ENCODE peak calls at places on chromosomes 11 and 22, in seven cellular contexts. K is adrenal gland, G is GM20000, B is kidney, Z is HFF-Myc, N is GM10248, Y is AG10803. S is an unnamed sample.

GRCh38 chr22:42313804-42314581 is 43.5 kb upstream of the TCF20 start:
- DNase-seq in K (peak), G (peak), B (no peak), Z (no peak), N (peak), Y (no peak), S (peak)

GRCh38 chr11:44632466-44633123 is 67.1 kb downstream of the CD82 start:
- DNase-seq in K (peak), G (peak), B (no peak), Z (no peak), N (peak), Y (no peak), S (peak)

GRCh38 chr11:72534859-72535547 is 100.7 kb upstream of the CLPB start:
- DNase-seq in K (no peak), G (no peak), B (no peak), Z (no peak), N (no peak), Y (peak), S (no peak)

GRCh38 chr11:110929129-110929528 is 216.9 kb upstream of the ARHGAP20 start:
- DNase-seq in K (no peak), G (no peak), B (no peak), Z (no peak), N (no peak), Y (no peak), S (no peak)

GRCh38 chr11:18452927-18453326 is 2.7 kb upstream of the LDHAL6A start:
- DNase-seq in K (no peak), G (no peak), B (no peak), Z (no peak), N (no peak), Y (no peak), S (no peak)

GRCh38 chr11:119729581-119730346 is 764 bp upstream of the NECTIN1 start:
- DNase-seq in K (peak), G (peak), B (peak), Z (peak), N (peak), Y (peak), S (peak)

GRCh38 chr11:127098684-127099083 is 98.1 kb upstream of the KIRREL3 start:
- DNase-seq in K (no peak), G (no peak), B (no peak), Z (no peak), N (no peak), Y (no peak), S (no peak)

GRCh38 chr11:78901831-78902230 is 327.2 kb upstream of the NARS2 start:
- DNase-seq in K (no peak), G (no peak), B (no peak), Z (no peak), N (no peak), Y (no peak), S (no peak)

GRCh38 chr11:46889689-46890475 is 28.5 kb downstream of the LRP4 start:
- DNase-seq in K (peak), G (peak), B (no peak), Z (peak), N (peak), Y (peak), S (peak)

GRCh38 chr11:40306938-40307548 is 1152.4 kb downstream of the LRRC4C start:
- DNase-seq in K (no peak), G (peak), B (no peak), Z (peak), N (peak), Y (peak), S (no peak)

GRCh38 chr11:58133329-58134076 is 8.2 kb upstream of the OR9I1 start:
- DNase-seq in K (no peak), G (no peak), B (no peak), Z (no peak), N (no peak), Y (no peak), S (no peak)

GRCh38 chr11:73230931-73231330 is 12.8 kb downstream of the P2RY2 start:
- DNase-seq in K (peak), G (no peak), B (peak), Z (no peak), N (no peak), Y (no peak), S (peak)

GRCh38 chr11:118106789-118107335 is 20.1 kb upstream of the SMIM35 start:
- DNase-seq in K (no peak), G (no peak), B (no peak), Z (no peak), N (no peak), Y (peak), S (no peak)

GRCh38 chr22:22554324-22555284 is 4.5 kb downstream of the PRAME start:
- DNase-seq in K (peak), G (peak), B (no peak), Z (no peak), N (peak), Y (no peak), S (no peak)

GRCh38 chr11:20276661-20277000 is 86.9 kb upstream of the HTATIP2 start:
- DNase-seq in K (no peak), G (no peak), B (no peak), Z (no peak), N (no peak), Y (no peak), S (no peak)

GRCh38 chr22:39212721-39213376 is 31.9 kb downstream of the PDGFB start:
- DNase-seq in K (no peak), G (no peak), B (peak), Z (no peak), N (no peak), Y (no peak), S (no peak)

GRCh38 chr11:433641-434040 is 8.2 kb downstream of the ANO9 start:
- DNase-seq in K (no peak), G (no peak), B (peak), Z (no peak), N (no peak), Y (no peak), S (no peak)

GRCh38 chr11:32244453-32244852 is 153.6 kb downstream of the RCN1 start:
- DNase-seq in K (no peak), G (no peak), B (no peak), Z (no peak), N (no peak), Y (no peak), S (no peak)

GRCh38 chr22:19719055-19719482 is 4.3 kb upstream of the GP1BB start:
- DNase-seq in K (no peak), G (peak), B (no peak), Z (no peak), N (no peak), Y (no peak), S (no peak)

GRCh38 chr11:62974848-62975522 is 9.8 kb downstream of the SLC22A6 start:
- DNase-seq in K (no peak), G (peak), B (no peak), Z (peak), N (no peak), Y (no peak), S (no peak)
- TF ChIP-seq CTCF in K (peak), G (peak), B (peak), Z (peak), N (peak), Y (no peak), S (peak)

DNA sequence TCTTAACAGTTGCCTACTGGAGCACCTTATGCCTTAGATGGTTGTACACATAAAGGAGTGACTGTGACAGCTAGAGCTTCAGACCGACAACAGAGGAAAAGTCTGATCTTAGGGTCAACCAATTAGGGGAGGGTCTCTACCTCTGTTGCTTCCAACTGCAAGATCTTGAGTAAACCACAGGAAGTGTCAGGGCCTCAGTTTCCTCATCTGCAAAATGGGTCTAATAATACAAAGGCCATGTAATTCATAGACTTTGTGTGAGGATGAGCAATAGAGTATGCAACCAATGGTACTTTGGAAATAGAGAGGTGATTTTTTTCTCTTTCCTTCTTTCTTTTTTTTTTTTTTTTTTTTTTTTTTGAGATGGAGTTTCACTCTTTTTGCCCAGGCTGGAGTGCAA is 16.4 kb upstream of the ANO1 start:
- DNase-seq in K (no peak), G (no peak), B (no peak), Z (no peak), N (no peak), Y (no peak), S (no peak)
- TF ChIP-seq CTCF in K (no peak), G (no peak), B (no peak), Z (no peak), N (no peak), Y (no peak), S (no peak)

DNA sequence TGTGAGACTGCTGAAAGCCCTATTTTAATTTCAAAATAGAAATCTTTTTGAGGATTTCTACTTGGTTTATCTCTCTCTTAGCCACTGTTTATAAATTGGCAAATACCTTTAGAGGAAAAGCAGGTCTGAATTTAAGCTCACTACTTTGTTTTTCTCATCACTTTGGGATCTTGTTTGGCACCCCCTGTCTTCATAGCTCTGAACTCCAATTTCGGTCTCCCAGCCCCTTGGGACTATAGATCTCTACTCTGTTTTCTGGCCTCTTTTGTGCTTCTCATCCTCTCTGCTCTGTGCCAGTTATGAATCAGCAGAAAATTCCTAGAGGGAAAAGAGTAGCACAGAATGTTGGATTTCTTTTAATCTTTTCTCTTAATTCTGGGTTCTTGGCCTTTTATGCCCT is 118.3 kb downstream of the CYP2R1 start:
- DNase-seq in K (no peak), G (no peak), B (no peak), Z (no peak), N (no peak), Y (no peak), S (no peak)
- TF ChIP-seq CTCF in K (no peak), G (no peak), B (no peak), Z (peak), N (no peak), Y (no peak), S (peak)

GRCh38 chr11:65726660-65727059 is 6.1 kb upstream of the RNASEH2C start:
- DNase-seq in K (no peak), G (no peak), B (no peak), Z (no peak), N (no peak), Y (no peak), S (no peak)
- TF ChIP-seq CTCF in K (no peak), G (no peak), B (no peak), Z (peak), N (peak), Y (no peak), S (no peak)

DNA sequence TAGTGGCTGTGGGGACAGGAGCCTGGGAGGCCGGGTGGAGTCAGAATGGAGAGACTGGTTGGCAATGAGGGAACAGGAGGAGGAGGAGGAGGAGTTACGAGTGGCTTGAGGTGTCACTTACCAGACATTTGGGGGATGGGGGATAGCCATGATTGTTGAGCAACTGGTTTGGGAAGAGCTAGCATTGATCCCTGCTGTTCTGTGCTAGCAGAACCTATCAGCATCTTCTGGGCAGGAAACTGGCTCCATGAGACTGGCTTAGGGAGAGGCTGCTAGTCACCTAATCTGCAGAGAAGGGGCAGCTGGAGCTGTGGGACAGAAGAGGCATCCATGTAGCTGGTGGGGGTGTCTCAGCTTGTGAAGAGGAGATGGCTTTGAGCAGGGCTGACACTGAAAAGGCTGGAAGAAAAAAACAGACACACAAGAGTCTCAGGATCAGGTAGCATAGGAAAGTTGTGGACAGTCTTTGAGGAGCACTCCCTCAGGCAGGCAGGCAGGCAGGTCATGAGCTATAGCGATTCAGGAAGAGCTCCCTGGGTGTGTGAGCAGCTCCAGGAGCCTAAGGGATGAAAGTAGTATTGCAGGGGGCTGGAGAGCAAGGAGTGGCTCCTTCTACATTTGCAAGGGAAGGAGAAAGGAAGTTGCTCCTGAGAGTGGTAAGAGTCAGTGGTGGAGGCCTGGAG is 22.3 kb downstream of the PIK3IP1 start:
- DNase-seq in K (no peak), G (no peak), B (no peak), Z (no peak), N (no peak), Y (no peak), S (no peak)
- TF ChIP-seq CTCF in K (no peak), G (no peak), B (no peak), Z (no peak), N (no peak), Y (no peak), S (no peak)

GRCh38 chr11:122850076-122850631 is 11.9 kb downstream of the CRTAM start:
- DNase-seq in K (no peak), G (no peak), B (no peak), Z (no peak), N (no peak), Y (no peak), S (no peak)
- TF ChIP-seq CTCF in K (no peak), G (no peak), B (no peak), Z (no peak), N (no peak), Y (no peak), S (no peak)

DNA sequence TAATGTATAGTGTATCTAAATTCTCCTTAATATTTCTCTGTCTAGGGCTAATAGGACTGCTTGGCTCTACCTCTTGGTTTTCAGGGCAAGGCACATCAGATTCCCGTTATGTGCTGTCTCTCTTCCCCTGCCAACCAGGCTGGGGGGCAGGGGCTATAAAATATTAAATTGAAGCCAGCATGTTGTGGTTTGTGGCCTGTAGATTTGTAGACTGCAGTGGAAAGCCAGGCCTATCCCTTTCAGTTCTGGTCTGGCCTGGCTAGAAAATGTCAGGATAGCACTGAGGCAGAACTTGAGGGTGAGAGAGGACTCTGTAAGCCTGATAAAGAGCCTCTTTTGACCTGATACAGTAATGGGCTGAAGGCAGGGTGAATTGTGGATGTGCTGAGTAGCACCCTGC is 14.4 kb upstream of the GRK2 start:
- DNase-seq in K (no peak), G (no peak), B (no peak), Z (no peak), N (no peak), Y (peak), S (no peak)
- TF ChIP-seq CTCF in K (no peak), G (no peak), B (no peak), Z (no peak), N (no peak), Y (no peak), S (no peak)

S was measured in B cell.